ENCODE peak calls at places on chromosomes 4 and X, in nine cellular contexts. S is EL, I is A172, N is thoracic aorta, D is RCC 7860, F is glutamatergic neuron, Q is GM13976, T is T1000, B is A549. P is an unnamed sample.

GRCh38 chr4:52641853-52642563 is 17.1 kb downstream of the USP46 start:
- DNase-seq in S (peak), I (peak), N (no peak), D (peak), F (no peak), Q (peak), T (no peak), B (no peak), P (peak)

GRCh38 chr4:40912455-40913055 is 162.8 kb downstream of the NSUN7 start:
- DNase-seq in S (no peak), I (no peak), N (no peak), D (no peak), F (no peak), Q (no peak), T (no peak), B (no peak), P (no peak)

GRCh38 chr4:143023519-143023918 is 161.2 kb upstream of the USP38 start:
- DNase-seq in S (no peak), I (no peak), N (no peak), D (no peak), F (no peak), Q (no peak), T (no peak), B (no peak), P (no peak)

GRCh38 chr4:86233681-86234080 is 126.2 kb downstream of the MAPK10 start:
- DNase-seq in S (peak), I (peak), N (no peak), D (no peak), F (no peak), Q (no peak), T (no peak), B (no peak), P (peak)

GRCh38 chr4:26839016-26839415 is 21.6 kb upstream of the STIM2 start:
- DNase-seq in S (peak), I (no peak), N (no peak), D (no peak), F (no peak), Q (no peak), T (no peak), B (no peak), P (no peak)

GRCh38 chr4:120801171-120801758 is 121.3 kb downstream of the PRDM5 start:
- DNase-seq in S (peak), I (no peak), N (peak), D (no peak), F (no peak), Q (no peak), T (no peak), B (no peak), P (peak)

GRCh38 chr4:139331185-139331584 is 28.9 kb upstream of the NDUFC1 start:
- DNase-seq in S (peak), I (no peak), N (no peak), D (peak), F (no peak), Q (no peak), T (no peak), B (no peak), P (no peak)

GRCh38 chr4:18882468-18882867 is 860.9 kb upstream of the LCORL start:
- DNase-seq in S (peak), I (peak), N (no peak), D (peak), F (no peak), Q (no peak), T (peak), B (peak), P (peak)

GRCh38 chr4:136662539-136662938 is 869.8 kb downstream of the PCDH18 start:
- DNase-seq in S (no peak), I (no peak), N (no peak), D (no peak), F (no peak), Q (no peak), T (no peak), B (no peak), P (no peak)

GRCh38 chr4:186957952-186958555 is 234.4 kb upstream of the FAT1 start:
- DNase-seq in S (no peak), I (peak), N (no peak), D (peak), F (no peak), Q (no peak), T (no peak), B (no peak), P (no peak)

GRCh38 chr4:38785901-38786402 is 3.2 kb upstream of the TLR10 start:
- DNase-seq in S (no peak), I (no peak), N (no peak), D (no peak), F (no peak), Q (peak), T (no peak), B (no peak), P (no peak)

GRCh38 chr4:28391877-28392276 is 1531.2 kb downstream of the STIM2 start:
- DNase-seq in S (peak), I (no peak), N (no peak), D (no peak), F (no peak), Q (no peak), T (no peak), B (no peak), P (no peak)

GRCh38 chr4:163482197-163482596 is 8.6 kb upstream of the TKTL2 start:
- DNase-seq in S (no peak), I (no peak), N (no peak), D (no peak), F (no peak), Q (peak), T (no peak), B (no peak), P (no peak)

GRCh38 chrX:86023806-86024205 is 23.6 kb downstream of the CHM start:
- DNase-seq in S (peak), I (no peak), N (no peak), D (peak), F (no peak), Q (no peak), T (no peak), B (no peak), P (no peak)

GRCh38 chrX:12984629-12985303 is 9.9 kb downstream of the TMSB4X start:
- DNase-seq in S (peak), I (peak), N (no peak), D (peak), F (no peak), Q (no peak), T (no peak), B (peak), P (peak)

GRCh38 chrX:71489540-71489939 is 43.4 kb upstream of the OGT start:
- DNase-seq in S (peak), I (no peak), N (no peak), D (no peak), F (no peak), Q (no peak), T (no peak), B (no peak), P (no peak)

GRCh38 chr4:1403591-1404572 is 2.4 kb downstream of the NKX1-1 start:
- DNase-seq in S (no peak), I (no peak), N (no peak), D (no peak), F (peak), Q (no peak), T (no peak), B (no peak), P (no peak)